ENCODE peak calls at places on chromosomes 3 and 15, in ten cellular contexts. One of them, this sample, is unnamed.

GRCh38 chr3:195009607-195010006 is 261.4 kb downstream of the XXYLT1 start:
- DNase-seq in BJ: no peak
- DNase-seq in tibial artery: no peak
- DNase-seq in thoracic aorta: no peak
- DNase-seq in HL-60: no peak
- DNase-seq in heart left ventricle: no peak
- DNase-seq in brain microvascular endothelial cell: no peak
- DNase-seq in SK-N-SH: no peak
- DNase-seq in AG04449: no peak
- DNase-seq in choroid plexus epithelial cell: no peak
- DNase-seq in this sample: no peak

GRCh38 chr15:92391640-92392039 is 2.0 kb upstream of the ST8SIA2 start:
- DNase-seq in brain microvascular endothelial cell: peak
- DNase-seq in AG04449: no peak
- DNase-seq in choroid plexus epithelial cell: peak
- DNase-seq in tibial artery: no peak
- DNase-seq in thoracic aorta: no peak
- DNase-seq in heart left ventricle: no peak
- DNase-seq in SK-N-SH: no peak
- DNase-seq in HL-60: no peak
- DNase-seq in BJ: no peak
- DNase-seq in this sample: no peak

GRCh38 chr15:100836501-100836900 is 43.1 kb upstream of the ALDH1A3 start:
- DNase-seq in tibial artery: no peak
- DNase-seq in HL-60: no peak
- DNase-seq in thoracic aorta: no peak
- DNase-seq in heart left ventricle: no peak
- DNase-seq in choroid plexus epithelial cell: no peak
- DNase-seq in SK-N-SH: no peak
- DNase-seq in brain microvascular endothelial cell: no peak
- DNase-seq in BJ: no peak
- DNase-seq in AG04449: no peak
- DNase-seq in this sample: no peak

GRCh38 chr3:150443331-150443741 is 35.2 kb downstream of the TSC22D2 start:
- DNase-seq in thoracic aorta: no peak
- DNase-seq in tibial artery: no peak
- DNase-seq in SK-N-SH: no peak
- DNase-seq in BJ: peak
- DNase-seq in AG04449: no peak
- DNase-seq in heart left ventricle: no peak
- DNase-seq in brain microvascular endothelial cell: peak
- DNase-seq in choroid plexus epithelial cell: peak
- DNase-seq in HL-60: no peak
- DNase-seq in this sample: no peak

GRCh38 chr15:98809273-98809672 is 160.9 kb downstream of the IGF1R start:
- DNase-seq in HL-60: no peak
- DNase-seq in BJ: no peak
- DNase-seq in AG04449: no peak
- DNase-seq in thoracic aorta: no peak
- DNase-seq in tibial artery: no peak
- DNase-seq in choroid plexus epithelial cell: no peak
- DNase-seq in brain microvascular endothelial cell: no peak
- DNase-seq in SK-N-SH: no peak
- DNase-seq in heart left ventricle: peak
- DNase-seq in this sample: no peak

GRCh38 chr15:100060276-100060926 is 281.4 kb downstream of the ADAMTS17 start:
- DNase-seq in BJ: no peak
- DNase-seq in tibial artery: no peak
- DNase-seq in SK-N-SH: no peak
- DNase-seq in brain microvascular endothelial cell: peak
- DNase-seq in AG04449: no peak
- DNase-seq in heart left ventricle: peak
- DNase-seq in HL-60: no peak
- DNase-seq in choroid plexus epithelial cell: peak
- DNase-seq in thoracic aorta: peak
- DNase-seq in this sample: no peak

GRCh38 chr3:147360936-147361670 is 45.2 kb downstream of the ZIC4 start:
- DNase-seq in thoracic aorta: no peak
- DNase-seq in brain microvascular endothelial cell: peak
- DNase-seq in heart left ventricle: no peak
- DNase-seq in SK-N-SH: peak
- DNase-seq in BJ: no peak
- DNase-seq in tibial artery: no peak
- DNase-seq in HL-60: no peak
- DNase-seq in AG04449: no peak
- DNase-seq in choroid plexus epithelial cell: peak
- DNase-seq in this sample: no peak

GRCh38 chr3:45547764-45548683 is 46.5 kb upstream of the LIMD1 start:
- DNase-seq in heart left ventricle: peak
- DNase-seq in AG04449: no peak
- DNase-seq in thoracic aorta: no peak
- DNase-seq in SK-N-SH: peak
- DNase-seq in BJ: peak
- DNase-seq in HL-60: peak
- DNase-seq in brain microvascular endothelial cell: no peak
- DNase-seq in tibial artery: peak
- DNase-seq in choroid plexus epithelial cell: no peak
- DNase-seq in this sample: peak

GRCh38 chr3:13244695-13245449 is 171.6 kb upstream of the IQSEC1 start:
- DNase-seq in brain microvascular endothelial cell: no peak
- DNase-seq in tibial artery: no peak
- DNase-seq in BJ: no peak
- DNase-seq in choroid plexus epithelial cell: no peak
- DNase-seq in SK-N-SH: no peak
- DNase-seq in HL-60: no peak
- DNase-seq in heart left ventricle: no peak
- DNase-seq in thoracic aorta: no peak
- DNase-seq in AG04449: no peak
- DNase-seq in this sample: no peak

GRCh38 chr3:172061724-172062184 is 22.4 kb downstream of the FNDC3B start:
- DNase-seq in AG04449: no peak
- DNase-seq in SK-N-SH: no peak
- DNase-seq in thoracic aorta: no peak
- DNase-seq in HL-60: no peak
- DNase-seq in choroid plexus epithelial cell: no peak
- DNase-seq in BJ: no peak
- DNase-seq in tibial artery: no peak
- DNase-seq in brain microvascular endothelial cell: no peak
- DNase-seq in heart left ventricle: no peak
- DNase-seq in this sample: peak

GRCh38 chr3:42988097-42988496 is 9.0 kb downstream of the GASK1A start:
- DNase-seq in HL-60: no peak
- DNase-seq in AG04449: no peak
- DNase-seq in choroid plexus epithelial cell: no peak
- DNase-seq in brain microvascular endothelial cell: no peak
- DNase-seq in BJ: no peak
- DNase-seq in SK-N-SH: no peak
- DNase-seq in tibial artery: no peak
- DNase-seq in thoracic aorta: no peak
- DNase-seq in heart left ventricle: no peak
- DNase-seq in this sample: no peak

GRCh38 chr3:140942221-140943104 is 827 bp downstream of the SLC25A36 start:
- DNase-seq in SK-N-SH: peak
- DNase-seq in HL-60: peak
- DNase-seq in heart left ventricle: peak
- DNase-seq in choroid plexus epithelial cell: peak
- DNase-seq in AG04449: no peak
- DNase-seq in BJ: no peak
- DNase-seq in brain microvascular endothelial cell: peak
- DNase-seq in thoracic aorta: no peak
- DNase-seq in tibial artery: peak
- DNase-seq in this sample: peak

GRCh38 chr15:85488997-85489396 is 108.6 kb downstream of the AKAP13 start:
- DNase-seq in AG04449: no peak
- DNase-seq in choroid plexus epithelial cell: no peak
- DNase-seq in tibial artery: no peak
- DNase-seq in brain microvascular endothelial cell: no peak
- DNase-seq in SK-N-SH: no peak
- DNase-seq in HL-60: no peak
- DNase-seq in thoracic aorta: no peak
- DNase-seq in BJ: no peak
- DNase-seq in heart left ventricle: no peak
- DNase-seq in this sample: no peak

GRCh38 chr3:176430244-176430893 is 766.9 kb downstream of the TBL1XR1 start:
- DNase-seq in choroid plexus epithelial cell: peak
- DNase-seq in heart left ventricle: no peak
- DNase-seq in SK-N-SH: peak
- DNase-seq in brain microvascular endothelial cell: peak
- DNase-seq in thoracic aorta: no peak
- DNase-seq in tibial artery: no peak
- DNase-seq in AG04449: peak
- DNase-seq in HL-60: peak
- DNase-seq in BJ: peak
- DNase-seq in this sample: no peak

DNA sequence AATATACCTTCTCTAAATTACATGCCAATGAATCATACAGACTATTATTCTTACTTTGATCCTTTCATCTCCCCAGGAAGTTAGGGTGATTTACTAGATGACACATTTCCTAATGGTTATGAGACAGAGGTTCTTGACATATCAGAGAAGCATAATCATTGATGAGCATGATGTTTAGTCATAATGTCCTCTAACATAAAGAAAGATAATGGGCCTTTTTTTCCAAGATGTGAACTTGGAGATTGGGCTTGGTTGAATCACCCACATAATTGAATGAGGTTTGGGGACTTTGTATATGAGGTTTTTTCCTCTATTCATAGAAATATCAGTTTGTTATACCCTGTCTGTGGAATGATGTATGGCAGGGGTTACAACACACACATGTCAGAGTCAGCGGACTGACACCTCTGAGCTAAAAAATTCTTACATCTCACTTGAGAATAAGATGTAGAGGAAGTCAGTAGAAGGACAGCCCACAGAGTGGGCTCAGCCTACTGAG is 69.7 kb upstream of the DCBLD2 start:
- DNase-seq in choroid plexus epithelial cell: peak
- DNase-seq in AG04449: peak
- DNase-seq in thoracic aorta: no peak
- DNase-seq in BJ: no peak
- DNase-seq in tibial artery: no peak
- DNase-seq in HL-60: no peak
- DNase-seq in heart left ventricle: no peak
- DNase-seq in brain microvascular endothelial cell: peak
- DNase-seq in SK-N-SH: no peak
- DNase-seq in this sample: no peak
- TF ChIP-seq CTCF in choroid plexus epithelial cell: peak
- TF ChIP-seq CTCF in AG04449: no peak
- TF ChIP-seq CTCF in thoracic aorta: no peak
- TF ChIP-seq CTCF in BJ: no peak
- TF ChIP-seq CTCF in tibial artery: no peak
- TF ChIP-seq CTCF in HL-60: no peak
- TF ChIP-seq CTCF in heart left ventricle: no peak
- TF ChIP-seq CTCF in brain microvascular endothelial cell: no peak
- TF ChIP-seq CTCF in SK-N-SH: no peak
- TF ChIP-seq CTCF in this sample: no peak

DNA sequence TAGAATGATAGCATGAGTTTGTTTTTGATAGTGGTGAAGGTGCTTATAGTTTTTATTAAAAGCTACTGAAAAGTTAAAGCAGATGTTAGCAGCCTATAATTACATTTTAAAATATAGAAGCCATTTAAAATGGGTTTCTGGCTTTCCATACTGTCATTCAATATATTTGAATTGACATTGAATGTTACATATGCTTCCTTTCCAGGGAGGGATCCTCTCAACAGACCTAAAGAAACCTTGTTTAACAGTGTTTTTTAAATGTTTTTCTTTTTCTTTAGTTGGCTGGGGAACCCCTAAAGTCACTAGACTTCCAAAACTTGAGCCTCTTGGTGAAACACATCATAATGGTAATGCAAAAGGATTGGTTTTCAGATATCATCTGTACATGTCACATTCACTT is 12.2 kb downstream of the DHFR2 start:
- DNase-seq in SK-N-SH: no peak
- DNase-seq in tibial artery: no peak
- DNase-seq in HL-60: no peak
- DNase-seq in thoracic aorta: no peak
- DNase-seq in AG04449: no peak
- DNase-seq in heart left ventricle: no peak
- DNase-seq in brain microvascular endothelial cell: no peak
- DNase-seq in choroid plexus epithelial cell: no peak
- DNase-seq in BJ: no peak
- DNase-seq in this sample: no peak
- TF ChIP-seq CTCF in SK-N-SH: no peak
- TF ChIP-seq CTCF in tibial artery: no peak
- TF ChIP-seq CTCF in HL-60: no peak
- TF ChIP-seq CTCF in thoracic aorta: no peak
- TF ChIP-seq CTCF in AG04449: no peak
- TF ChIP-seq CTCF in heart left ventricle: no peak
- TF ChIP-seq CTCF in brain microvascular endothelial cell: no peak
- TF ChIP-seq CTCF in choroid plexus epithelial cell: no peak
- TF ChIP-seq CTCF in BJ: no peak
- TF ChIP-seq CTCF in this sample: no peak

DNA sequence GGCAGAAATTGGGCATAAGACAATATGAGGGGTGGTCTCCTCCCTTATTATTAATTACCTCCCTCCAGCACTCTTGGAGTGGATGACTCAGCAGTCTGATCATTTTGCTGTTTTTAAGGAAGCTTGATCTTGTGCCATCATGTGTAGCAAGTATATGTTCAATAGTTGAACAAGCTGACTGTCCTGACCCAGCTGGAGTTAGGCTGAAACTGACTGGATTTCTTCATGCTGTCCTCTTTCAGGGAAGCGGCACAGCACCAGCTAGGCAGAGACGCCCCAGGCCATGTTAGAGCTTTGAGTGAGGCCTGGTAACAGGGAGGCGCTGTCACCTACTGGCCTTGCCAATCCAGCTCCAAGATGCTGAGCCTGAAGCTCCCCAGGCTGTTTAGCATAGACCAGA is 54.4 kb upstream of the KIF23 start:
- DNase-seq in BJ: no peak
- DNase-seq in thoracic aorta: no peak
- DNase-seq in tibial artery: no peak
- DNase-seq in AG04449: no peak
- DNase-seq in brain microvascular endothelial cell: no peak
- DNase-seq in HL-60: peak
- DNase-seq in heart left ventricle: no peak
- DNase-seq in choroid plexus epithelial cell: peak
- DNase-seq in SK-N-SH: no peak
- DNase-seq in this sample: no peak
- TF ChIP-seq CTCF in BJ: no peak
- TF ChIP-seq CTCF in thoracic aorta: no peak
- TF ChIP-seq CTCF in tibial artery: no peak
- TF ChIP-seq CTCF in AG04449: no peak
- TF ChIP-seq CTCF in brain microvascular endothelial cell: no peak
- TF ChIP-seq CTCF in HL-60: no peak
- TF ChIP-seq CTCF in heart left ventricle: no peak
- TF ChIP-seq CTCF in choroid plexus epithelial cell: no peak
- TF ChIP-seq CTCF in SK-N-SH: no peak
- TF ChIP-seq CTCF in this sample: no peak

GRCh38 chr3:169562988-169563774 is 100.3 kb downstream of the MECOM start:
- DNase-seq in choroid plexus epithelial cell: no peak
- DNase-seq in tibial artery: no peak
- DNase-seq in HL-60: no peak
- DNase-seq in heart left ventricle: no peak
- DNase-seq in brain microvascular endothelial cell: no peak
- DNase-seq in SK-N-SH: no peak
- DNase-seq in AG04449: no peak
- DNase-seq in thoracic aorta: no peak
- DNase-seq in BJ: no peak
- DNase-seq in this sample: no peak

GRCh38 chr3:169563775-169564059 is 99.8 kb downstream of the MECOM start:
- DNase-seq in heart left ventricle: no peak
- DNase-seq in brain microvascular endothelial cell: no peak
- DNase-seq in HL-60: no peak
- DNase-seq in BJ: no peak
- DNase-seq in tibial artery: no peak
- DNase-seq in thoracic aorta: no peak
- DNase-seq in choroid plexus epithelial cell: no peak
- DNase-seq in SK-N-SH: no peak
- DNase-seq in AG04449: no peak
- DNase-seq in this sample: no peak

GRCh38 chr3:169564883-169565282 is 98.6 kb downstream of the MECOM start:
- DNase-seq in HL-60: no peak
- DNase-seq in heart left ventricle: no peak
- DNase-seq in SK-N-SH: peak
- DNase-seq in tibial artery: no peak
- DNase-seq in choroid plexus epithelial cell: no peak
- DNase-seq in thoracic aorta: no peak
- DNase-seq in brain microvascular endothelial cell: no peak
- DNase-seq in BJ: no peak
- DNase-seq in AG04449: no peak
- DNase-seq in this sample: no peak
- TF ChIP-seq CTCF in HL-60: no peak
- TF ChIP-seq CTCF in heart left ventricle: no peak
- TF ChIP-seq CTCF in SK-N-SH: no peak
- TF ChIP-seq CTCF in tibial artery: no peak
- TF ChIP-seq CTCF in choroid plexus epithelial cell: peak
- TF ChIP-seq CTCF in thoracic aorta: no peak
- TF ChIP-seq CTCF in brain microvascular endothelial cell: peak
- TF ChIP-seq CTCF in BJ: peak
- TF ChIP-seq CTCF in AG04449: no peak
- TF ChIP-seq CTCF in this sample: no peak